ENCODE peak calls at places on chromosome 14, in eight cellular contexts. W is CD4-positive, alpha-beta memory T cell; M is stomach; C is GM06990; E is upper lobe of right lung; B is cardiac muscle cell; S is left ventricle myocardium inferior; J is GM23338. K is an unnamed sample. For H3K36me3, the result is how much of the 10 kb centered on the place peaks cover.

GRCh38 chr14:94751956-94752355 is 18.0 kb downstream of the GSC start:
- DNase-seq in M (no peak), S (no peak), J (no peak), W (no peak), B (no peak), C (no peak), E (no peak), K (no peak)

GRCh38 chr14:82740547-82740946 is 1206.9 kb upstream of the SEL1L start:
- DNase-seq in B (no peak), J (no peak), W (no peak), C (no peak), M (no peak), S (no peak), E (no peak), K (no peak)

GRCh38 chr14:37595809-37596595 is 573 bp downstream of the TTC6 start:
- DNase-seq in M (peak), J (peak), W (peak), E (peak), B (no peak), C (no peak), S (no peak), K (peak)

GRCh38 chr14:32724864-32725550 is 213.7 kb upstream of the NPAS3 start:
- DNase-seq in M (no peak), C (no peak), B (no peak), W (no peak), J (peak), E (no peak), S (no peak), K (no peak)

GRCh38 chr14:50107850-50108249 is 8.5 kb downstream of the VCPKMT start:
- DNase-seq in M (no peak), C (no peak), B (no peak), W (no peak), J (peak), S (no peak), E (no peak), K (no peak)

GRCh38 chr14:42140831-42141279 is 534.2 kb downstream of the LRFN5 start:
- DNase-seq in J (no peak), W (no peak), S (no peak), C (no peak), M (no peak), E (no peak), B (no peak), K (no peak)

GRCh38 chr14:56555921-56556570 is 23.6 kb upstream of the TMEM260 start:
- DNase-seq in E (no peak), M (no peak), S (no peak), B (peak), C (no peak), J (peak), W (no peak), K (peak)

GRCh38 chr14:80419339-80419738 is 208.0 kb upstream of the DIO2 start:
- DNase-seq in B (no peak), J (no peak), W (no peak), E (no peak), M (peak), C (no peak), S (no peak), K (no peak)

GRCh38 chr14:104799657-104800599 is 973 bp upstream of the ZBTB42 start:
- DNase-seq in M (peak), S (peak), E (peak), B (peak), J (peak), C (peak), W (peak), K (peak)

GRCh38 chr14:36313898-36314297 is 6.5 kb downstream of the MBIP start:
- DNase-seq in M (no peak), W (no peak), J (peak), B (no peak), C (no peak), S (no peak), E (no peak), K (no peak)

GRCh38 chr14:68631691-68632590 is 160.9 kb downstream of the ZFP36L1 start:
- DNase-seq in M (no peak), E (peak), B (no peak), W (no peak), S (no peak), C (no peak), J (no peak), K (no peak)

GRCh38 chr14:100890451-100890850 is 13.1 kb downstream of the RTL1 start:
- DNase-seq in C (no peak), B (no peak), E (peak), M (peak), J (no peak), S (peak), W (no peak), K (no peak)

GRCh38 chr14:100888789-100889315 is 14.7 kb downstream of the RTL1 start:
- DNase-seq in B (no peak), W (no peak), C (no peak), S (no peak), E (no peak), J (no peak), M (no peak), K (no peak)

GRCh38 chr14:100889641-100890040 is 13.9 kb downstream of the RTL1 start:
- DNase-seq in S (peak), M (peak), E (peak), B (no peak), J (no peak), W (no peak), C (no peak), K (no peak)

GRCh38 chr14:100891051-100891450 is 12.5 kb downstream of the RTL1 start:
- DNase-seq in S (peak), E (no peak), C (no peak), J (no peak), W (no peak), M (peak), B (no peak), K (no peak)

DNA sequence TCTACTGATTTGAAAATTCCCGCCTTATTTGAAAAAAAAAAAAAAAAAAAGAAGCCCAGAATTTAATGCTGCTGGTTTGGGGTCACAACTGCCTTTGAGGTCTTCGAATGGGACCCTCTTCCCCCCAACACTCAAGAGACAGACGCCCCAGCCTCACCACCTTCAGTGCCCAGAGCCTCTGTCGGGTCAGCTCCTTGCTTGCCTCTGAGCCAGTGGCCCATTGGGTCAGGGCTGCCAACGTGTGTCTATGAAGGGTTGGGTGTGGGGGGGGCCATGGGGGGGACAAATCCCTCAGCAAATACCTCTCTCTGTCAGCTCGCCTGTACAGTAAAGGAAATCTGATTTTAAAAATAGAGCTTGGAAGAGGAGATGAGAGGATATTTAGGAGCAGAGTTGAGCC is 13.5 kb downstream of the RTL1 start:
- DNase-seq in C (no peak), E (peak), M (peak), S (no peak), B (no peak), W (no peak), J (no peak), K (no peak)
- H3K4me3 ChIP-seq in C (no peak), E (no peak), M (no peak), S (no peak), B (no peak), W (no peak), J (no peak), K (no peak)

GRCh38 chr14:51258280-51258679 is 18.2 kb downstream of the TMX1 start:
- DNase-seq in W (no peak), J (no peak), C (no peak), M (no peak), E (no peak), S (no peak), B (no peak), K (no peak)

GRCh38 chr14:51260225-51260624 is 20.2 kb downstream of the TMX1 start:
- DNase-seq in S (no peak), J (no peak), B (no peak), E (no peak), W (no peak), M (no peak), C (no peak), K (no peak)

GRCh38 chr14:51261151-51261550 is 21.1 kb downstream of the TMX1 start:
- DNase-seq in M (no peak), S (no peak), E (no peak), W (no peak), B (no peak), C (no peak), J (no peak), K (no peak)

GRCh38 chr14:51262868-51263267 is 22.8 kb downstream of the TMX1 start:
- DNase-seq in M (no peak), C (no peak), W (no peak), S (no peak), B (no peak), E (no peak), J (no peak), K (no peak)

GRCh38 chr14:51258788-51259187 is 18.7 kb downstream of the TMX1 start:
- DNase-seq in E (no peak), W (no peak), C (no peak), M (no peak), S (no peak), B (no peak), J (no peak), K (no peak)
- H3K36me3 ChIP-seq in E (under half), W (under half), C (under half), M (under half), S (under half), B (under half), J (under half), K (under half)

GRCh38 chr14:89351958-89352404 is 65.1 kb downstream of the FOXN3 start:
- DNase-seq in B (no peak), M (no peak), W (no peak), S (no peak), C (no peak), J (no peak), E (no peak), K (no peak)
- H3K4me3 ChIP-seq in B (no peak), M (no peak), W (no peak), S (peak), C (no peak), J (peak), E (no peak), K (no peak)

GRCh38 chr14:23310546-23310945 is 3.9 kb downstream of the BCL2L2 start:
- DNase-seq in W (no peak), E (no peak), S (no peak), J (no peak), M (no peak), C (no peak), B (no peak), K (no peak)
- H3K36me3 ChIP-seq in W (under half), E (under half), S (under half), J (under half), M (under half), C (under half), B (under half), K (under half)

DNA sequence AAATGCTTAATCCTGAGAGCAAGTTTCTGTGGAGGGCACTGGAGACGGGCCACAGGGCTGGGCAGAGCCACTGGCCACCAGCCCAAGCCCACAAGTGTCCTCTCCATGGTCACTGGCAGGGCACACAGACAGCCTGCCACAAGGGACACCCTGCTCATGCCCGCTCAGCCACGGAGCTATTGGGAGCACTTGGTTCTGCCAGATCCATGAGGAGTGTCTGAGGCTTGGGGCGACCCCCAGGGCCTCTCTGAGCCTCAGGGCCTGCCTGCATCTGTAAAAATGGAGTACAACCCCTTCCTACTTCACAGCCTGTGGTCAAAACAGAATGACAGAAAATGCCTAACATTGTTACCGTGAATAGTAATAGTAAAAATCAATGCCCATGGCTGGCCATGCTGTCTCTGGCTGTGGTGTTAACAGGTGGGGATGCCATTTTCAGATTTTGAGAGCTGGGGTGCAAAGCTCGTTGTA is 3.2 kb downstream of the PGF start:
- DNase-seq in M (no peak), J (no peak), E (no peak), C (no peak), B (no peak), S (no peak), W (no peak), K (no peak)
- H3K4me3 ChIP-seq in M (no peak), J (no peak), E (no peak), C (no peak), B (no peak), S (peak), W (no peak), K (no peak)

GRCh38 chr14:90780519-90780918 is 35.7 kb downstream of the TTC7B start:
- DNase-seq in C (no peak), S (no peak), W (no peak), B (no peak), J (no peak), M (no peak), E (peak), K (peak)
- H3K36me3 ChIP-seq in C (under half), S (half or more), W (under half), B (under half), J (under half), M (half or more), E (under half), K (under half)

GRCh38 chr14:65180725-65181025 is 78.4 kb upstream of the MAX start:
- DNase-seq in W (no peak), B (no peak), J (no peak), S (no peak), C (no peak), M (no peak), E (no peak), K (no peak)
- H3K4me3 ChIP-seq in W (no peak), B (no peak), J (no peak), S (no peak), C (peak), M (no peak), E (no peak), K (no peak)